ENCODE peak calls at places on chromosomes 12 and 14, in seven cellular contexts. N, Z, S, J, X, U and Y are unnamed samples.

GRCh38 chr14:68825729-68826128 is 32.9 kb upstream of the ZFP36L1 start:
- DNase-seq in J (no peak), Z (no peak), X (no peak), S (no peak), N (no peak), U (no peak), Y (no peak)

GRCh38 chr12:117792877-117793424 is 175.8 kb downstream of the KSR2 start:
- DNase-seq in Z (no peak), N (no peak), U (no peak), J (no peak), X (no peak), S (no peak), Y (no peak)

GRCh38 chr14:34502826-34503225 is 36.7 kb downstream of the EAPP start:
- DNase-seq in Z (no peak), U (no peak), N (no peak), X (peak), S (no peak), J (no peak), Y (no peak)

GRCh38 chr12:107668320-107668719 is 17.3 kb upstream of the PWP1 start:
- DNase-seq in U (no peak), J (no peak), Z (no peak), N (no peak), X (no peak), S (no peak), Y (no peak)

GRCh38 chr12:57072661-57073060 is 5.9 kb downstream of the NEMP1 start:
- DNase-seq in J (no peak), Z (no peak), X (no peak), N (no peak), S (peak), U (no peak), Y (no peak)

GRCh38 chr14:68404652-68405183 is 388.1 kb downstream of the ZFP36L1 start:
- DNase-seq in X (peak), U (no peak), S (no peak), Z (no peak), J (no peak), N (no peak), Y (no peak)

GRCh38 chr14:73047808-73048207 is 10.5 kb upstream of the RBM25 start:
- DNase-seq in S (no peak), N (no peak), U (no peak), X (no peak), Z (no peak), J (no peak), Y (no peak)

GRCh38 chr14:50027797-50028196 is 88.6 kb downstream of the VCPKMT start:
- DNase-seq in Z (no peak), U (no peak), N (no peak), S (no peak), J (no peak), X (no peak), Y (no peak)

GRCh38 chr12:28974166-28974565 is 174.9 kb upstream of the FAR2 start:
- DNase-seq in N (no peak), X (peak), J (no peak), S (no peak), U (no peak), Z (no peak), Y (no peak)

GRCh38 chr12:9221476-9221875 is 13.3 kb upstream of the PZP start:
- DNase-seq in Z (no peak), X (peak), U (no peak), N (no peak), J (no peak), S (no peak), Y (no peak)

GRCh38 chr12:34599530-34600513 is 577.5 kb downstream of the ALG10 start:
- DNase-seq in X (no peak), N (no peak), Z (no peak), S (no peak), J (no peak), U (no peak), Y (no peak)

GRCh38 chr12:65685514-65685913 is 138.8 kb upstream of the HMGA2 start:
- DNase-seq in X (peak), S (no peak), J (no peak), Z (no peak), U (peak), N (no peak), Y (no peak)